ENCODE peak calls at places on chromosome 18, in five cellular contexts. T is tibial artery, L is stomach, E is sigmoid colon, Y is GM23338. C is an unnamed sample.

GRCh38 chr18:21115519-21116411 is 4.2 kb upstream of the ROCK1 start:
- DNase-seq in T (no peak), L (no peak), E (no peak), Y (peak), C (no peak)

GRCh38 chr18:36354989-36355388 is 57.5 kb downstream of the FHOD3 start:
- DNase-seq in T (no peak), L (no peak), E (no peak), Y (no peak), C (peak)

GRCh38 chr18:77478619-77479018 is 229.0 kb downstream of the GALR1 start:
- DNase-seq in T (no peak), L (no peak), E (peak), Y (peak), C (no peak)

GRCh38 chr18:39491408-39491807 is 1925.8 kb upstream of the CELF4 start:
- DNase-seq in T (no peak), L (no peak), E (no peak), Y (no peak), C (no peak)

GRCh38 chr18:10973579-10974260 is 175.6 kb downstream of the PIEZO2 start:
- DNase-seq in T (no peak), L (no peak), E (no peak), Y (no peak), C (peak)

GRCh38 chr18:25222648-25223047 is 129.3 kb downstream of the ZNF521 start:
- DNase-seq in T (no peak), L (no peak), E (no peak), Y (no peak), C (no peak)

GRCh38 chr18:35756506-35757117 is 175.1 kb downstream of the GALNT1 start:
- DNase-seq in T (no peak), L (peak), E (no peak), Y (peak), C (peak)

GRCh38 chr18:12657048-12657848 is 659 bp downstream of the SPIRE1 start:
- DNase-seq in T (peak), L (peak), E (peak), Y (peak), C (no peak)

GRCh38 chr18:23722646-23723045 is 33.4 kb downstream of the LAMA3 start:
- DNase-seq in T (no peak), L (no peak), E (no peak), Y (no peak), C (no peak)

GRCh38 chr18:12455511-12455910 is 47.8 kb downstream of the PRELID3A start:
- DNase-seq in T (no peak), L (no peak), E (no peak), Y (no peak), C (no peak)

GRCh38 chr18:77316641-77317040 is 67.0 kb downstream of the GALR1 start:
- DNase-seq in T (no peak), L (no peak), E (no peak), Y (no peak), C (no peak)

GRCh38 chr18:3427944-3428343 is 22.0 kb upstream of the TGIF1 start:
- DNase-seq in T (no peak), L (no peak), E (no peak), Y (no peak), C (no peak)

GRCh38 chr18:50453014-50453680 is 78.3 kb downstream of the SKA1 start:
- DNase-seq in T (no peak), L (no peak), E (no peak), Y (no peak), C (peak)

GRCh38 chr18:32308493-32309120 is 118.8 kb downstream of the MEP1B start:
- DNase-seq in T (no peak), L (no peak), E (peak), Y (no peak), C (peak)

GRCh38 chr18:70627100-70627802 is 338.4 kb downstream of the SOCS6 start:
- DNase-seq in T (no peak), L (no peak), E (no peak), Y (no peak), C (no peak)

GRCh38 chr18:37540424-37541121 is 25.0 kb downstream of the CELF4 start:
- DNase-seq in T (no peak), L (no peak), E (no peak), Y (no peak), C (no peak)

DNA sequence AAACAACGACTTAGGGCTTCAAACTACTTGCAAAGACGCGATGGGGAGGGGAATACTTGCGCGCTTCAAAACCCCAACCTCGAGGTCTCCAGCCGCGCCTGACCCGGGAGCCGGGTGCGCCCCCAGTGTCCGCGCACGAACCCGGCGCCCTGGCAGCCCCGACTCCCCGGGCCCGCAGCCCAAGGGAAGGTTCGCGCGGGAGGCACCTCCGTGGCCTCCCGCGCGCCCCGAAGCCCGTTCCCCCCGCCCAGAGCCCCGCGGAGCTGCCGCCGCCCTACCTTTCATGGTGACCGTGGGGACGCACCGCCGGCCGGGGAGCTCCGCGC is 308 bp downstream of the COLEC12 start:
- DNase-seq in T (no peak), L (no peak), E (peak), Y (peak), C (no peak)
- H3K4me3 ChIP-seq in T (peak), L (peak), E (peak), Y (peak), C (no peak)

GRCh38 chr18:58861853-58862252 is 2.8 kb upstream of the ZNF532 start:
- DNase-seq in T (no peak), L (no peak), E (no peak), Y (peak), C (no peak)
- H3K4me3 ChIP-seq in T (no peak), L (no peak), E (no peak), Y (peak), C (no peak)

DNA sequence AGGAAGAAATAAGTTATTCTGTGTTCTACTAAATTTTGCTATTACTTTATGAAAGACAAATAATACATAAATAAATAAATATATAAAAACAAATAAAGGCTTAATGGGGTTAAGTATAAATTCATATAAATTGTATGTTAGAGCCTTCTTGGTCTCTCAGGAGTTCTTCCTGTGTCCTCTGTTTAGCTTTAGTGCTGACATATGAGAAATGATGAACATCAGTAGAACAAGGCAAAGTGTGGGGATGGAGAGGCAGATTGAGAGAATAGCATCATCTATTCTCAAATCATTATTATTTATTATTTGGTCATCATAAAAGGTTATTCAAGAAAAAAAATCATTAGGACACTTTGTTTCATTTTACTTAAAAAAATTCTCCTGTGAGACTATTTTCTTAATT is 468.1 kb upstream of the CHST9 start:
- DNase-seq in T (no peak), L (no peak), E (no peak), Y (no peak), C (no peak)
- H3K4me3 ChIP-seq in T (no peak), L (no peak), E (no peak), Y (no peak), C (no peak)

DNA sequence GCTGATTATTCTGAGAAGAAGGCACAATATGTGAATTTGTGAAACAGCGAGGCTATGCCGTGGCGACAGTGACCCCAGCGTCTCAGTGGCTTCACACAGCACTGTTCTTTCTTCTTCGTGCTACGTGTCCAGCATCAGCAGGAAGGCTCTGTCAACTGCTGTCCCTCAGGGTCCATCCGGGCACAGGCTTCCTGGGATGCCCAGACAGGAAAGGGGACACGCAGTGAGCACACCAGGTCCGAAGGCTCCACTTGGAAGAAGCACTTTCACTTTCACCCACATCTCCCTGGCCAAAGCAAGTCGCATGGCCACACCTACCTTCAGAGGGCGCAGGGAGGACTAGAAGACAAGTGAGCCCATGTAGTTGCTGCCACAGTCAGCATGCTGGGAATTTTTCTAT is 47.3 kb downstream of the PTGR3 start:
- DNase-seq in T (no peak), L (peak), E (no peak), Y (no peak), C (no peak)
- H3K4me3 ChIP-seq in T (peak), L (peak), E (peak), Y (no peak), C (no peak)

DNA sequence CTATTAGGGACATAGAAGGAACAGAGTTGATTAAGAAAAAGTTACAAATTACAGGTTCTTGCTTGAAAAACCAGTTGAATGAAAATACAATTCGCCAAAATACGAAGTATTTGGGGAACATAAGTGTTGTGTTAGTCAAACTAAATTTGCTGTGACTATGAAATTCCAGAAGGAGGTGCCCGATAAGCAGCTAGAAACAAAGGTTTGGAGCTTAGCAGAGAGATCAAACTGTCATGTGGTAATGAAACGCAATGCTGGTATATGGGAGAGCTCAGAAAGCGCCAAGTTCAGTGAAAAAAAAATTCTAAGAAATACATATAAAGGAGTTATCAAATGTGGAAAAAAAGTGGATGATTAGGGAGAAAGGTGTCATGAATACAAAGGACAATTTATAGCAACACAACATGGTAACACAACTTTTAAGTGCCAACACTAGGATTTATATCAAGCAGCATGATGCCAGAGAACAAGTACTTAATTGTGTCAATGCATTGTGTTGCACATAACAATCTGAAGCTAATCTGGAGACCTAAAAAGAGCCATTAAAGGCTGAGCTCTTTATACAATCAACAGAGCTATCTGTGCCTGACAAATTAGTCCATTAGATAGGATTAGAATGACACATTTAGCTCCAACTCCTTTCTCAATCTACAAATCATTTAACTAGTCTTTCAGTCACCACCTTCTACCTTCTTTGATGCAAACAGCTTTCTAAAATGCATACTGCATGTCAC is 31.2 kb downstream of the SMAD2 start:
- DNase-seq in T (no peak), L (no peak), E (no peak), Y (peak), C (no peak)
- H3K4me3 ChIP-seq in T (no peak), L (no peak), E (no peak), Y (peak), C (no peak)

DNA sequence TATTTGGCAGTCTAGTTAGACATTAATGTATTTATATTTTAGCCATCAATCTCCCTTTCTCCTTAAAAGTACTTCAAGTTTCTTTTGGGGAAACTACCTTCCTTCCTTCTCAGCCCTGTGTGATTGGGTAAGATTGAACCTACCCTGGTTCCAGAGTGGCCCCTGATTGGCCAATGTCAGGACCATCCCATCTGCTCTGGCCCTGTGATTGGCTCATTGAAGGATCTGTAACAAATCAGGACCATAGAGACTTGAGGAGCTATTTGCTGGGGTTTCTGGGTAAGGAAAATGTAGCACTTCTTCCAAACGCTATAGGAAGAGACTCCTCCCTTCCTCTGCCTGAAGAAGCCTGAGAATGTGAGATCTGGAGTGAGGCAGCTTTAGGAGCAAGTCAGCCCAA is 59.3 kb downstream of the AQP4 start:
- DNase-seq in T (no peak), L (no peak), E (no peak), Y (peak), C (no peak)
- H3K4me3 ChIP-seq in T (no peak), L (no peak), E (no peak), Y (no peak), C (no peak)

GRCh38 chr18:53544926-53545325 is 679.5 kb downstream of the MBD2 start:
- DNase-seq in T (no peak), L (no peak), E (no peak), Y (peak), C (no peak)
- H3K4me3 ChIP-seq in T (no peak), L (no peak), E (no peak), Y (no peak), C (no peak)

GRCh38 chr18:57050314-57050949 is 96.5 kb upstream of the BOD1L2 start:
- DNase-seq in T (no peak), L (no peak), E (no peak), Y (no peak), C (no peak)
- H3K4me3 ChIP-seq in T (no peak), L (no peak), E (no peak), Y (no peak), C (no peak)

DNA sequence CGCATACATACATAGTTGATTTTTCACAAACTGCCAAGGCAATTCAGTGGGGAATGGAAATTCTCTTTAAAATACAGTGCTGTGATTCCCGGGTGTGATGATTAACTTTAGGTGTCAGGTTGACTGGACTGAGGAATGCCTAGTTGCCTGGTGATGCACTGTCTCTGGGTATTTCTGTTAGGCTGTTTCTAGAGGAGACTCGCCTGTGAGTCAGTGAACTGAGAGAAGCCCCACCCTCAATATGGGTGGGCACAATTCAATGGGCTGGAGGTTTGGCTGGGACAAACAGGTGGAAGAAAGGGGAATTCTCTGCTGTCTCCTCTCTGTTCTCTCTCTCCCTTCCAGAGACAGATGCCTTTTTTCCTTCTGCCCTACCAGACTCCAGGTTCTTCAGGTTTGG is 187.6 kb downstream of the ARHGAP28 start:
- DNase-seq in T (no peak), L (no peak), E (no peak), Y (peak), C (peak)
- H3K4me3 ChIP-seq in T (no peak), L (no peak), E (no peak), Y (no peak), C (no peak)

DNA sequence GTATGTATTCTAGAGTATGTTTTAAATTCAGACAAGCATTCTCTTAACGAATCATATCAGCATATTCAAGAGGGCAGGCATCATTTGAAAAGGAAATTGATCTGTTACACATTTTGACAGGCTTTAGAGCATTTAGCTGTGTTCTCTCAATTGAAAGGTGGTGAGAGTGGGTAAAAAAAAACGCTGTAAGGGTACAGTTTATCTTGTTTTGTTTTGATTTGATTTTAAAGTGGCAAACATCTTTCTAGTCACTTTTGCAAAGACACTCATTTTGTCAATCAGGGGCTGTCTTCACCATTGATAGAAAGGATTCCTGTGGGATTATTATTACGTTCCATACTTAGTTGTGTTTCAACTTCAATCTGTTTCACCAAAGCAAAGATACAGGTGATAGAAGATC is 2.2 kb downstream of the CDH19 start:
- DNase-seq in T (no peak), L (no peak), E (no peak), Y (no peak), C (no peak)
- H3K4me3 ChIP-seq in T (no peak), L (no peak), E (peak), Y (no peak), C (no peak)

C was measured in bronchial epithelial cell.